ENCODE peak calls at places on chromosome 21, in five cellular contexts. One of them, this sample, is unnamed.

GRCh38 chr21:28823464-28823863 is 169.2 kb downstream of the LTN1 start:
- DNase-seq in mesendoderm: no peak
- DNase-seq in adrenal gland: no peak
- DNase-seq in uterus: no peak
- DNase-seq in heart right ventricle: no peak
- DNase-seq in this sample: no peak

GRCh38 chr21:14088391-14088790 is 122.4 kb downstream of the LIPI start:
- DNase-seq in mesendoderm: no peak
- DNase-seq in adrenal gland: no peak
- DNase-seq in uterus: no peak
- DNase-seq in heart right ventricle: no peak
- DNase-seq in this sample: no peak

GRCh38 chr21:29481641-29482040 is 182.9 kb downstream of the BACH1 start:
- DNase-seq in mesendoderm: no peak
- DNase-seq in adrenal gland: no peak
- DNase-seq in uterus: no peak
- DNase-seq in heart right ventricle: no peak
- DNase-seq in this sample: no peak

GRCh38 chr21:31660134-31660565 is 657 bp downstream of the SOD1 start:
- DNase-seq in mesendoderm: peak; percentile 54
- DNase-seq in adrenal gland: no peak
- DNase-seq in uterus: peak; percentile 34
- DNase-seq in heart right ventricle: peak; percentile 36
- DNase-seq in this sample: no peak

GRCh38 chr21:32712043-32712442 is 15.8 kb downstream of the SYNJ1 start:
- DNase-seq in mesendoderm: no peak
- DNase-seq in adrenal gland: no peak
- DNase-seq in uterus: no peak
- DNase-seq in heart right ventricle: no peak
- DNase-seq in this sample: no peak

GRCh38 chr21:19621837-19622496 is 1218.4 kb upstream of the TMPRSS15 start:
- DNase-seq in mesendoderm: peak; percentile 1
- DNase-seq in adrenal gland: no peak
- DNase-seq in uterus: no peak
- DNase-seq in heart right ventricle: no peak
- DNase-seq in this sample: no peak

GRCh38 chr21:31255846-31256395 is 88.1 kb downstream of the TIAM1 start:
- DNase-seq in mesendoderm: no peak
- DNase-seq in adrenal gland: no peak
- DNase-seq in uterus: no peak
- DNase-seq in heart right ventricle: no peak
- DNase-seq in this sample: no peak

GRCh38 chr21:25963186-25963585 is 207.4 kb downstream of the APP start:
- DNase-seq in mesendoderm: no peak
- DNase-seq in adrenal gland: peak; percentile 47
- DNase-seq in uterus: no peak
- DNase-seq in heart right ventricle: no peak
- DNase-seq in this sample: no peak

GRCh38 chr21:39071623-39072214 is 111.5 kb downstream of the PSMG1 start:
- DNase-seq in mesendoderm: peak; percentile 23
- DNase-seq in adrenal gland: no peak
- DNase-seq in uterus: no peak
- DNase-seq in heart right ventricle: no peak
- DNase-seq in this sample: no peak

GRCh38 chr21:33425825-33426224 is 22.6 kb downstream of the IFNGR2 start:
- DNase-seq in mesendoderm: no peak
- DNase-seq in adrenal gland: no peak
- DNase-seq in uterus: no peak
- DNase-seq in heart right ventricle: no peak
- DNase-seq in this sample: no peak

GRCh38 chr21:44511219-44511937 is 28.6 kb downstream of the KRTAP10-1 start:
- DNase-seq in mesendoderm: no peak
- DNase-seq in adrenal gland: no peak
- DNase-seq in uterus: no peak
- DNase-seq in heart right ventricle: no peak
- DNase-seq in this sample: no peak
- H3K4me1 ChIP-seq in mesendoderm: no peaks in the 10 kb centered on the region
- H3K4me1 ChIP-seq in adrenal gland: no peaks in the 10 kb centered on the region
- H3K4me1 ChIP-seq in uterus: no peaks in the 10 kb centered on the region
- H3K4me1 ChIP-seq in heart right ventricle: peaks cover 3% of the 10 kb centered on the region
- H3K4me1 ChIP-seq in this sample: peaks cover 14% of the 10 kb centered on the region

GRCh38 chr21:45409466-45410150 is 4.6 kb downstream of the COL18A1 start:
- DNase-seq in mesendoderm: no peak
- DNase-seq in adrenal gland: peak; percentile 77
- DNase-seq in uterus: no peak
- DNase-seq in heart right ventricle: peak; percentile 54
- DNase-seq in this sample: no peak

GRCh38 chr21:45406801-45407628 is 2.0 kb downstream of the COL18A1 start:
- DNase-seq in mesendoderm: peak; percentile 96
- DNase-seq in adrenal gland: no peak
- DNase-seq in uterus: no peak
- DNase-seq in heart right ventricle: no peak
- DNase-seq in this sample: peak; percentile 87

GRCh38 chr21:45407629-45408247 is 2.8 kb downstream of the COL18A1 start:
- DNase-seq in mesendoderm: no peak
- DNase-seq in adrenal gland: no peak
- DNase-seq in uterus: no peak
- DNase-seq in heart right ventricle: no peak
- DNase-seq in this sample: no peak

GRCh38 chr21:45408811-45409261 is 3.9 kb downstream of the COL18A1 start:
- DNase-seq in mesendoderm: no peak
- DNase-seq in adrenal gland: no peak
- DNase-seq in uterus: no peak
- DNase-seq in heart right ventricle: no peak
- DNase-seq in this sample: no peak

DNA sequence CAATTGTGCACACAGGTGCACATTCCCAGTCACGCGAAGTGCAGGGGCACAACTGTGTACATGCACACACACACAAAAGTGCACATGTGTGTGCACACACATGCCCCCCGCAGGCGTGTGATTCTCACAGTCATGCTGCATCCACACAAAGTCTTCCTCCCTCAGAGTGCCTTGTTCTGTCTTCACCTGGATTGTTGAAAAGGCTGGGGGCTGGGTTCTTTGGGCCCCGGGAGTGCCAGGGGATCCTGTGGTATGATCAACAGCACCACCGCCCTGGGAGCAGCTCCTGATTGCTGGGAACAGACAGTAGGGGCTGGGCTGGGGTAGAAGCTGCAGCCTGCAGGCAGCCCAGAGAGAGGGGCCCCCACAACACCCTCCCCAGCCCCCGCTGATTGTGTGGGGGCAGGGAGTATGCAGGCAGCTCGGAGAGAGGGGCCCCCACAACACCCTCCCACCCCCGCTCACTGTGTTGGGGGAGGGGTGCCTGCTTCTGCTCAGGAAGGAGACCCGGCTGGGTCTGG is 3.4 kb downstream of the COL18A1 start:
- DNase-seq in mesendoderm: no peak
- DNase-seq in adrenal gland: no peak
- DNase-seq in uterus: no peak
- DNase-seq in heart right ventricle: no peak
- DNase-seq in this sample: no peak
- H3K4me1 ChIP-seq in mesendoderm: peaks cover 15% of the 10 kb centered on the region
- H3K4me1 ChIP-seq in adrenal gland: peaks cover 11% of the 10 kb centered on the region
- H3K4me1 ChIP-seq in uterus: peaks cover 21% of the 10 kb centered on the region
- H3K4me1 ChIP-seq in heart right ventricle: peaks cover 66% of the 10 kb centered on the region
- H3K4me1 ChIP-seq in this sample: peaks cover 55% of the 10 kb centered on the region

GRCh38 chr21:15732290-15732995 is 2.7 kb downstream of the USP25 start:
- DNase-seq in mesendoderm: no peak
- DNase-seq in adrenal gland: peak; percentile 14
- DNase-seq in uterus: no peak
- DNase-seq in heart right ventricle: no peak
- DNase-seq in this sample: no peak
- H3K4me1 ChIP-seq in mesendoderm: no peaks in the 10 kb centered on the region
- H3K4me1 ChIP-seq in adrenal gland: peaks cover 15% of the 10 kb centered on the region
- H3K4me1 ChIP-seq in uterus: no peaks in the 10 kb centered on the region
- H3K4me1 ChIP-seq in heart right ventricle: peaks cover 35% of the 10 kb centered on the region
- H3K4me1 ChIP-seq in this sample: no peaks in the 10 kb centered on the region

GRCh38 chr21:42850463-42850862 is 28.9 kb downstream of the WDR4 start:
- DNase-seq in mesendoderm: no peak
- DNase-seq in adrenal gland: no peak
- DNase-seq in uterus: no peak
- DNase-seq in heart right ventricle: no peak
- DNase-seq in this sample: no peak

GRCh38 chr21:42849759-42850412 is 29.5 kb downstream of the WDR4 start:
- DNase-seq in mesendoderm: no peak
- DNase-seq in adrenal gland: no peak
- DNase-seq in uterus: no peak
- DNase-seq in heart right ventricle: no peak
- DNase-seq in this sample: no peak

GRCh38 chr21:42850866-42851391 is 28.4 kb downstream of the WDR4 start:
- DNase-seq in mesendoderm: peak; percentile 63
- DNase-seq in adrenal gland: peak; percentile 20
- DNase-seq in uterus: no peak
- DNase-seq in heart right ventricle: no peak
- DNase-seq in this sample: no peak

GRCh38 chr21:42847726-42848125 is 31.6 kb downstream of the WDR4 start:
- DNase-seq in mesendoderm: no peak
- DNase-seq in adrenal gland: no peak
- DNase-seq in uterus: no peak
- DNase-seq in heart right ventricle: no peak
- DNase-seq in this sample: no peak

DNA sequence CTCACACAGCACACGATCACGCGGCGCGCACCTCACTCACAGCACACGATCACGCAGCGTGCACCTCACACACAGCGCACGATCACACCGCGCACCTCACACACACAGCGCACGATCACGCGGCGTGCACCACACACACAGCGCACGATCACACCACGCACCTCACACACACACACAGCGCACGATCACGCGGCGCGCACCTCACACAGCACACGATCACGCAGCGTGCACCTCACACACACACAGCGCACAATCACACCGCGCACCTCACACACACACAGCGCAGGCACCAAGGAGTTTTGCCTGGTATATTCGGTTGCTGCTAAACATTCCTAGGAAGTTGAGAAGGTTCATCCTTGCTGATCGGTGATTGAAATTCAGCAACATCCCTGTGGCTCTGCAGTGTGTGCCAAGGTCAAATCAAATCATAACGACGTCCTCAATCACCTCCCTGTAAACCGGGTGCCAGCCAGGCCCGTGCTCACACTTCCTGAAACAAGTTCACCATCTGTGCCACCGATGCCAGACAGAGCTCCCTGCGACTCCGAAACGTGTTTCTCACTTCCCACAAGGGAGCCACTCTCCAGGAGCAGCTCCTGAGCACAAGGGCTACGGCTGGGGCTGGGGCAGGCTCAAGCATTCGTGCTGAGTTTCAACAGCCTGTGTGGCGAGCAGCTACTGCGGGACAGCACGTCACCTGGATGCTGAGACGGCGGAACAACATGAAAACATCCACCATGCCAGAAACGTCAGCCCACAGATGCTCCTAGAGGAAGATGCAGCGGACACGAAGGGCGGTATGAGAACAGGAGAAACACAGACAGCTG is 30.2 kb downstream of the WDR4 start:
- DNase-seq in mesendoderm: no peak
- DNase-seq in adrenal gland: no peak
- DNase-seq in uterus: no peak
- DNase-seq in heart right ventricle: no peak
- DNase-seq in this sample: no peak
- H3K4me1 ChIP-seq in mesendoderm: no peaks in the 10 kb centered on the region
- H3K4me1 ChIP-seq in adrenal gland: peaks cover 15% of the 10 kb centered on the region
- H3K4me1 ChIP-seq in uterus: no peaks in the 10 kb centered on the region
- H3K4me1 ChIP-seq in heart right ventricle: peaks cover 11% of the 10 kb centered on the region
- H3K4me1 ChIP-seq in this sample: peaks cover 6% of the 10 kb centered on the region

GRCh38 chr21:44814498-44815023 is 3.3 kb downstream of the SUMO3 start:
- DNase-seq in mesendoderm: no peak
- DNase-seq in adrenal gland: no peak
- DNase-seq in uterus: no peak
- DNase-seq in heart right ventricle: no peak
- DNase-seq in this sample: no peak
- H3K4me1 ChIP-seq in mesendoderm: no peaks in the 10 kb centered on the region
- H3K4me1 ChIP-seq in adrenal gland: peaks cover 8% of the 10 kb centered on the region
- H3K4me1 ChIP-seq in uterus: peaks cover 9% of the 10 kb centered on the region
- H3K4me1 ChIP-seq in heart right ventricle: peaks cover 25% of the 10 kb centered on the region
- H3K4me1 ChIP-seq in this sample: peaks cover 12% of the 10 kb centered on the region

GRCh38 chr21:45293214-45293725 is 5.6 kb upstream of the POFUT2 start:
- DNase-seq in mesendoderm: no peak
- DNase-seq in adrenal gland: peak; percentile 62
- DNase-seq in uterus: no peak
- DNase-seq in heart right ventricle: peak; percentile 25
- DNase-seq in this sample: no peak

GRCh38 chr21:45294509-45295291 is 7.0 kb upstream of the POFUT2 start:
- DNase-seq in mesendoderm: peak; percentile 91
- DNase-seq in adrenal gland: peak; percentile 97
- DNase-seq in uterus: peak; percentile 93
- DNase-seq in heart right ventricle: peak; percentile 92
- DNase-seq in this sample: no peak

GRCh38 chr21:45292399-45293213 is 4.9 kb upstream of the POFUT2 start:
- DNase-seq in mesendoderm: peak; percentile 92
- DNase-seq in adrenal gland: peak; percentile 93
- DNase-seq in uterus: peak; percentile 86
- DNase-seq in heart right ventricle: peak; percentile 87
- DNase-seq in this sample: peak; percentile 86

GRCh38 chr21:45295576-45296365 is 8.1 kb upstream of the POFUT2 start:
- DNase-seq in mesendoderm: no peak
- DNase-seq in adrenal gland: peak; percentile 73
- DNase-seq in uterus: peak; percentile 73
- DNase-seq in heart right ventricle: peak; percentile 11
- DNase-seq in this sample: no peak

GRCh38 chr21:45293726-45294401 is 6.2 kb upstream of the POFUT2 start:
- DNase-seq in mesendoderm: no peak
- DNase-seq in adrenal gland: no peak
- DNase-seq in uterus: peak; percentile 54
- DNase-seq in heart right ventricle: no peak
- DNase-seq in this sample: no peak
- H3K4me1 ChIP-seq in mesendoderm: peaks cover 5% of the 10 kb centered on the region
- H3K4me1 ChIP-seq in adrenal gland: peaks cover 39% of the 10 kb centered on the region
- H3K4me1 ChIP-seq in uterus: peaks cover 23% of the 10 kb centered on the region
- H3K4me1 ChIP-seq in heart right ventricle: peaks cover 30% of the 10 kb centered on the region
- H3K4me1 ChIP-seq in this sample: peaks cover 38% of the 10 kb centered on the region